ENCODE peak calls at places on chromosomes 7 and 10, in four cellular contexts. A is K562, X is hepatocyte, U is neural progenitor cell. N is an unnamed sample. For H4K20me1, the result is how much of the 10 kb centered on the place peaks cover.

GRCh38 chr10:73888514-73888913 is 14.2 kb upstream of the CAMK2G start:
- DNase-seq in U (no peak), A (no peak), X (no peak), N (peak)

GRCh38 chr7:85075864-85076263 is 111.0 kb downstream of the SEMA3D start:
- DNase-seq in X (peak), A (no peak), U (no peak), N (no peak)

GRCh38 chr10:128324058-128324457 is 197.8 kb upstream of the MKI67 start:
- DNase-seq in A (peak), U (peak), X (peak), N (no peak)

GRCh38 chr7:78167825-78168224 is 369.3 kb downstream of the PHTF2 start:
- DNase-seq in A (no peak), X (no peak), U (no peak), N (no peak)

GRCh38 chr10:107383357-107383756 is 218.9 kb upstream of the SORCS1 start:
- DNase-seq in A (no peak), U (no peak), X (no peak), N (no peak)

GRCh38 chr7:151607464-151607867 is 87.8 kb upstream of the RHEB start:
- DNase-seq in A (no peak), U (no peak), X (no peak), N (no peak)

GRCh38 chr10:124875596-124875995 is 66.3 kb upstream of the ZRANB1 start:
- DNase-seq in A (no peak), X (no peak), U (no peak), N (peak)

GRCh38 chr10:86314616-86315520 is 51.7 kb downstream of the GRID1 start:
- DNase-seq in U (no peak), A (no peak), X (no peak), N (no peak)

GRCh38 chr10:13703997-13704536 is 117.3 kb downstream of the PRPF18 start:
- DNase-seq in A (no peak), U (no peak), X (no peak), N (no peak)

GRCh38 chr10:74194545-74194944 is 43.5 kb downstream of the ADK start:
- DNase-seq in U (no peak), X (no peak), A (no peak), N (peak)

DNA sequence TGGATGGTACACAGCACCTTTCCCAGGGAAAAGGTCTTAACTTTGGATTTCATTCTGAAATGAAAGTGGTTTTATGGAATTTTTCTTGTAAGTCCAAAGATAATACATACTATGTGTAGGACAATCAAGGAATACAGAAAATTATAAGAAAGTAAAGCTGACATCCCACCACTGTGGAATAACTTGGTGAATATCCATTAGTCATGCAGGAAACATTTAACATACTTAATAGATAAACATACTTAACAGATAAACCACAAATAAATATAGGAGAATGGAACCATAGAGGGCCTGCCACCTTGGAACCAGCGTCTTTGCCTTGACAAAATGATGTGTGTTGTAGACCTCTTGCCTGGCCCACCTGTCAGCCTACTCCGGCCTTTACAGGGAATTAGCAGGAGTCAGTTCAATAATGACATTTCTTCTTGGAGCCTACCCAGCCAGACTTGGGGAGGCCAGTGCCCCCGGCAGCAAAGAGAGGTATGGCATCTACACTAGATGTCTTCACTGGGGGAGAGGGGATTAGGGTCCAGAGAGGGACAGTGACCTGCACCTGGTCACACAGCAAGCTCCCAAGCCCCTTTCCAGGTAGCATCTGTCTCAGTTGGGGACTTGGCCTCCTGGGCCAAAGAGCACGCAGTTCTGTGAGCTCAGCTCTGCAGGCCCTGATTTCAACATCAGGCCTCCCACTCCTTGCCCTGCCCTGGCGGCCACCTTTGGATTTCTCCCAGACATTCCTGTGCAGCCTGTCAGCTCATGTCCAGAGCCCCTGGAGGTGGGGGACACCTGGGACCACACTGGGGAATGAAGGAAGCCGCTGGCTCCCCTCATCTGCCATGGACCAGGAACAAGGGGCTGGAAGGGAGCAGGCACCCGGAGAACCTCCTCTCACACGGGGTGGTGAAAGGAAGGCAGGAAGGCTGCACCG is 112.6 kb upstream of the PPIF start:
- DNase-seq in U (no peak), X (no peak), A (no peak), N (no peak)
- H3K4me2 ChIP-seq in U (no peak), X (no peak), A (no peak), N (no peak)

GRCh38 chr10:117751259-117751658 is 208.7 kb downstream of the EMX2 start:
- DNase-seq in A (no peak), U (no peak), X (no peak), N (no peak)

GRCh38 chr10:117746541-117747195 is 204.1 kb downstream of the EMX2 start:
- DNase-seq in X (no peak), U (no peak), A (no peak), N (no peak)

GRCh38 chr10:117745301-117745700 is 202.8 kb downstream of the EMX2 start:
- DNase-seq in U (no peak), A (no peak), X (no peak), N (no peak)

GRCh38 chr10:117750616-117751015 is 208.1 kb downstream of the EMX2 start:
- DNase-seq in X (no peak), A (no peak), U (no peak), N (no peak)

GRCh38 chr10:117747636-117748035 is 205.1 kb downstream of the EMX2 start:
- DNase-seq in U (no peak), A (no peak), X (no peak), N (no peak)
- H4K20me1 ChIP-seq in U (under half), A (under half), X (under half), N (under half)

GRCh38 chr10:474406-474805 is 215.1 kb downstream of the DIP2C start:
- DNase-seq in U (no peak), A (no peak), X (no peak), N (no peak)

GRCh38 chr10:469947-470338 is 219.5 kb downstream of the DIP2C start:
- DNase-seq in U (no peak), X (no peak), A (no peak), N (no peak)

GRCh38 chr10:472241-472910 is 217.1 kb downstream of the DIP2C start:
- DNase-seq in A (no peak), U (no peak), X (no peak), N (no peak)

GRCh38 chr10:474946-475345 is 214.5 kb downstream of the DIP2C start:
- DNase-seq in A (no peak), U (no peak), X (no peak), N (no peak)

DNA sequence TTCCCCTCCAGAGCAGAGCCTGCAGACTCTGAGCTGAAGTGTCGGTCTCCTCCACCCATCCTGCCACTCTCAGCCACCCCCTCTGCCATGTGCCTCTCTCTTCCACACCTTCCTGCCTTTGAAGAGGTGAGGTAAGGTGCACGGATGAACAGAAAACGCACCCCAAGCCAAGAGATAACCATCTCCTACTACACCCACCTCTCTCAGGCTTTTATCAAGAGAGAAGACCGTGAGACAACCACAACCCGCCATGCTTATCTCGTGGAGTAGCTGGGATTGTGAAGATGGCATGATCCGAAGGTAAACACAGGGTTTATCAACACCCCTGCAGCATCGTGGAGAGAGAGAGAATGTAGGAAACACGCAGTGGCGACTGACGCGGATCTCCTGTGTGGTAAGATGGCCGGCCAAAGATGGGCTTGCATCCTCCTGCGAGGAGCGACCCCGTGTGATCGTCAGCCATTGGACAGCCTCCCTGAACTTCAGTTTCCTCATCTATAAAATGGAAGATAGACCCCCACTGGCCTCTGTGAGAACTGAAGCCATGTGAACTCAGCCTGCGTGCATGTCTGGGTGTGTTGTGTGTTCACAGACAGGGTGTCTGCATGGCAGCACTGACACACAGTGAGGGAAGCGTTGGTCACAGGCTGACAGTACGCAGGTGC is 219.0 kb downstream of the DIP2C start:
- DNase-seq in X (no peak), U (no peak), A (no peak), N (no peak)
- TF ChIP-seq CTCF in X (no peak), U (no peak), A (peak), N (no peak)

GRCh38 chr10:60389413-60390009 is at the start of gene ANK3:
- DNase-seq in X (no peak), A (no peak), U (peak), N (no peak)
- H3K4me2 ChIP-seq in X (peak), A (no peak), U (peak), N (no peak)

GRCh38 chr10:133421336-133422222 is 2.8 kb downstream of the SPRN start:
- DNase-seq in A (no peak), X (peak), U (no peak), N (peak)

GRCh38 chr10:133422223-133422820 is 2.1 kb downstream of the SPRN start:
- DNase-seq in X (no peak), U (no peak), A (no peak), N (peak)

GRCh38 chr10:133420028-133420427 is 4.4 kb downstream of the SPRN start:
- DNase-seq in A (no peak), X (peak), U (no peak), N (no peak)

GRCh38 chr10:133420579-133420978 is 3.8 kb downstream of the SPRN start:
- DNase-seq in U (no peak), A (no peak), X (no peak), N (peak)

DNA sequence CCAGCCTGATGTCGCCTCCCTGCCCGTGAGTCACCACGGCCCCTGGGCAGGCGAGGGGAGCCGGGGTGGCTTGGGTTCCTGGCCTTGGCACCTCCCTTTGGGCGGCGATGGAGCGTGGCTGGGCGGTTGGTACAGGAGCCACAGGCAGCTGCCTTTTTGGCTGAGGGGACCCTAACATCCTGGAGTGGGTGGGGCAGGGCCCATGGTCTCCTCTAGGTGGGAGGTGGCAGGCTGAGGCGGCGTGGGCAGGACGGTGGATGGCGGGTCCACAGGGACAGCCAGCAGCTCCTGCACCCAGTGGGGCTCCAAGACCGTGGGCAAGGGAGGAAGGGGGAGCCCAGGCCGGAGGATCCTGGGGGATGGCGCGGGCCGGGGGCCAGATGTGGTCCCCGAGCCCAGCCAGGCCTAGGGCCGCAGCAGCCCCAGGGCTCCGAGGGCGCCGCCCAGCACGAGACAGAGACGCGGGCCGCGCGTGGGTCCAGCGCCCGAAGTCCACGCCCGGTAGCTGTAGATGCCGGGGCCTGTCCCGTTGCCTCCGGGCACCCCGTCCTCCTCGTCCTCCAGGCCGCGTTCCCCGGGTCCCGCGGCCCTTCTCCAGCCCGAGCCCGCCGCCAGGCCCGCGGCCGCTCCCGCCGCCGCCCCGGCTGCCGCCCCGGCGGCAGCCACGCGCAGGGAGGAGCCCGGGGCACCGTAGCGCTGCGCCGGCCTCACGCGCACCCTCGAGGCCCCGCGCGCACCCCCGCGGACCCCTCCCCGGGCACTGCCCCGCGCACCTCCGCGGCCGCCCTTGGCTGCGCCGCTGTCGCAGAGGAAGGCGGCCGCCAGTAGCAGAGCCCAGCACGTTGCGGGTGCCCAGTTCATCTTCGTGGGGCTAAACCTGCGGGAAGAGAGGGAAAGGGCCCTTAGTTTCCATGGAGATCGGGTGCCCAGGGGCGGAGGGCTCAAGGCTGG is 1.3 kb downstream of the SPRN start:
- DNase-seq in X (peak), A (no peak), U (peak), N (peak)
- H4K20me1 ChIP-seq in X (under half), A (under half), U (under half), N (under half)

DNA sequence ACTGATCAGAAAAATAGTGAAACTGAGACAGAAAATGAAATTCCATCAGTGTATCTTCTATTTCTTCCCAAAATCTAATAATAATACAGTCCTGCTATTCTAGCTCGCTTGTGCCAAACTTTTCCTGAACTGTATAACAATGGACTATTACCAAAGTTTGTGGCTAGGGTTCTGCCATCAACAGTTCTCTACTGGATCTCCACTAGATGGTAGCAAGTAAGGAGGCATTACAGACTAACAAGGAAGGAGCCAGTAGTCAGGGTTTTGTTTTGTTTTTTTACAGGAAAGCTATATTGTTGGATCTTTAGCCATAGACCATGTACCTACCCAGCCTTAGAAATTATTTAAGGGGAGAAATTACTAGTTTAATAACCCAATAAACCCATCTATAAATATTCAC is 10.8 kb downstream of the MTERF1 start:
- DNase-seq in U (no peak), X (no peak), A (no peak), N (no peak)
- TF ChIP-seq CTCF in U (no peak), X (no peak), A (peak), N (peak)

GRCh38 chr7:101486056-101486763 is 123.5 kb downstream of the COL26A1 start:
- DNase-seq in A (no peak), U (peak), X (peak), N (no peak)
- H3K4me2 ChIP-seq in A (no peak), U (peak), X (no peak), N (no peak)

GRCh38 chr7:21969822-21970221 is 24.1 kb upstream of the CDCA7L start:
- DNase-seq in A (no peak), U (no peak), X (no peak), N (no peak)
- H4K20me1 ChIP-seq in A (under half), U (under half), X (under half), N (under half)

GRCh38 chr10:28410420-28411135 is 107.7 kb upstream of the MPP7 start:
- DNase-seq in U (no peak), X (no peak), A (no peak), N (peak)
- TF ChIP-seq CTCF in U (peak), X (peak), A (peak), N (peak)